ENCODE peak calls at places on chromosomes 13 and 19, in four cellular contexts. U, Q, Y and H are unnamed samples.

GRCh38 chr13:99388334-99388923 is 81.2 kb upstream of the GPR183 start:
- DNase-seq in Q (no peak), U (no peak), Y (no peak), H (no peak)

GRCh38 chr19:45528744-45529453 is 21.6 kb downstream of the VASP start:
- DNase-seq in Y (no peak), Q (peak), U (peak), H (no peak)

GRCh38 chr13:85366759-85367417 is 432.3 kb downstream of the SLITRK6 start:
- DNase-seq in U (no peak), Q (no peak), Y (no peak), H (no peak)

GRCh38 chr19:44845612-44846454 is at the start of gene NECTIN2:
- DNase-seq in U (peak), Y (peak), Q (peak), H (peak)

GRCh38 chr19:3192228-3192635 is 6.5 kb downstream of the NCLN start:
- DNase-seq in Y (no peak), Q (no peak), U (no peak), H (no peak)

GRCh38 chr13:50214514-50214913 is 199.3 kb downstream of the KCNRG start:
- DNase-seq in U (no peak), Q (no peak), Y (no peak), H (no peak)

GRCh38 chr19:28468701-28469459 is 744.1 kb downstream of the UQCRFS1 start:
- DNase-seq in Y (no peak), Q (no peak), U (no peak), H (no peak)

GRCh38 chr13:63012016-63012415 is 1596.4 kb upstream of the PCDH20 start:
- DNase-seq in Q (no peak), U (no peak), Y (no peak), H (no peak)

GRCh38 chr13:111337206-111337605 is 16.8 kb downstream of the TEX29 start:
- DNase-seq in Y (no peak), Q (no peak), U (no peak), H (no peak)

GRCh38 chr13:28805193-28805819 is 14.8 kb upstream of the MTUS2 start:
- DNase-seq in Q (no peak), U (peak), Y (no peak), H (no peak)

GRCh38 chr19:13076787-13077186 is 25.9 kb downstream of the LYL1 start:
- DNase-seq in Y (no peak), U (no peak), Q (no peak), H (no peak)

GRCh38 chr19:47374876-47375693 is 26.0 kb downstream of the DHX34 start:
- DNase-seq in Y (no peak), Q (no peak), U (no peak), H (no peak)

GRCh38 chr13:34048652-34049051 is 230.7 kb downstream of the RFC3 start:
- DNase-seq in U (no peak), Y (no peak), Q (no peak), H (no peak)

GRCh38 chr13:27449081-27449603 is 1.2 kb downstream of the MTIF3 start:
- DNase-seq in Y (no peak), Q (no peak), U (no peak), H (no peak)

GRCh38 chr13:27446986-27447583 is 3.3 kb downstream of the MTIF3 start:
- DNase-seq in Q (peak), Y (peak), U (no peak), H (no peak)

GRCh38 chr13:27449936-27450828 is at the start of gene MTIF3:
- DNase-seq in Q (peak), Y (peak), U (peak), H (peak)

GRCh38 chr13:27448308-27448707 is 2.1 kb downstream of the MTIF3 start:
- DNase-seq in Y (no peak), U (no peak), Q (no peak), H (no peak)

DNA sequence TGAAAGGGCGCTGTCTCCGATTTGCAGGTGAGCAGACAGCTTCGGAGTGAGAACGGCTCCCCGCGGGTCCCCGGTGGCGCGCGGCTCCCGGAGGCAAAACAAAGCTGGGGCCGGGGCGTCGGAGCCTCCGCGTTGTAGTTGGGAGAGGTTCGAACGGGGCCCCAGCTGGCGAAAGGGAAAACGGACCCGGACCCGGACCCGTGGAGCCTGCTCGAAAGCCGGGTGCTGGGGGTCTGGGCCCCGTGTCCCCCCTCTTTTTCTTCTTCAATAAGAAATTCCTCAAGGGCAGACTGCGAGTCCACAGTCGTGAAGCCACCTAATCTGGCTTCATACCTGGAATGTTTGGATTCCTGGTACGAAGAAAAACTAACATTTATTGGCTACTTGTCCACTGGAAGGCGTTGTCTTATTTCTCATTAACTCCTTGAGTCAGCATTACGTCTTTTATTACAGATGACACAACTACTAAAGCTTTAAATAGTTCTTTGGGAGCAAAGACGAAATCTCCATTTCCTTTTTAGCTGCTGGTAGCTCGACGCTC is 627 bp upstream of the MTIF3 start:
- DNase-seq in Q (no peak), Y (no peak), U (peak), H (peak)
- TF ChIP-seq CTCF in Q (no peak), Y (no peak), U (no peak), H (no peak)

DNA sequence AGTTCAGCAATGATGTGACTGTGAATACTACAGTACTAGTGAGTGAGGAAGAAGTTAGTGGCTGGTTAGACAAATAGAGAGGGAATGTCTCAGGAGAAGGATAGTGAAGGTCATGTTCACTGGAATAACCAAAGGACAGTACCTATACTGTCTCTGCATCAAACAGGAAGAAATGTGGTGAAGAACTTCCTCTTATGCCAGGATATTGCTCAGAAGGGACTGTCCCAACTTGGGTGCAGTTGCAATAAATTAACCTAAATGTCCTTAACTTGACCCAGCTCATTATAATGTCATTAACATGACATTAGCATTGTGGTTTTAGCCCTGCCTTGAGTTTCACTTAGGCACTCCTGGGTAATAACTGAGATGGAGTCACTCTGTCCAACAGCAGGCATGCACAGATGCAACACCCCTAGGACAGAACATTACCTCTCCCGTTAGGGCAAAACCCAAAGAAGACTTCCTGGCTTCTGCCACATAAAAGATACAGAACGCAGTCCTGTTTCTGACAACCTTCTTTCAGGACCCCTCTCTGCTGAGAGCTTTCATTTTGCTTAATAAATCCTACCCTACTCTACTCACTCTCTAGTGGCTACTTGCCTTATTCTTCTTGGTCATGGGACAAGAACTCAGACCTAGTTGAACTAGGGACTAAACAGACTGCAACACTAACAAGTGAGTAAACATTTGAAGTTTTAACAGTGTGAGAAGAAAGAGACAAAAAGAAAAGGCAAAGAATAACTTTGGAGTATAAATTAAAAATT is 1591.6 kb upstream of the MIR17HG start:
- DNase-seq in U (no peak), Q (no peak), Y (no peak), H (no peak)
- TF ChIP-seq CTCF in U (no peak), Q (no peak), Y (no peak), H (no peak)

GRCh38 chr13:94811753-94812152 is 99.4 kb upstream of the SOX21 start:
- DNase-seq in U (no peak), Y (no peak), Q (no peak), H (no peak)
- TF ChIP-seq CTCF in U (no peak), Y (no peak), Q (no peak), H (no peak)

GRCh38 chr13:35716186-35716585 is 239.7 kb upstream of the MAB21L1 start:
- DNase-seq in Q (no peak), Y (no peak), U (no peak), H (no peak)

GRCh38 chr13:35714588-35714987 is 238.1 kb upstream of the MAB21L1 start:
- DNase-seq in Y (no peak), Q (no peak), U (no peak), H (no peak)

GRCh38 chr13:35711909-35712308 is 235.4 kb upstream of the MAB21L1 start:
- DNase-seq in Q (no peak), U (no peak), Y (no peak), H (no peak)

GRCh38 chr13:35714096-35714495 is 237.6 kb upstream of the MAB21L1 start:
- DNase-seq in U (no peak), Y (no peak), Q (no peak), H (no peak)

GRCh38 chr13:35712907-35713685 is 236.6 kb upstream of the MAB21L1 start:
- DNase-seq in Q (no peak), U (peak), Y (no peak), H (no peak)
- TF ChIP-seq CTCF in Q (no peak), U (no peak), Y (no peak), H (no peak)

GRCh38 chr13:42048323-42048624 is 174 bp upstream of the DGKH start:
- DNase-seq in U (peak), Q (no peak), Y (no peak), H (no peak)
- TF ChIP-seq CTCF in U (no peak), Q (no peak), Y (no peak), H (no peak)

GRCh38 chr19:31232220-31232619 is 117.0 kb downstream of the TSHZ3 start:
- DNase-seq in Q (no peak), U (no peak), Y (no peak), H (no peak)
- TF ChIP-seq CTCF in Q (no peak), U (peak), Y (no peak), H (no peak)